ENCODE peak calls at places on chromosomes 7 and 10, in nine cellular contexts. C is cortex of kidney; I is CD4-positive, CD25-positive, alpha-beta regulatory T cell; Y is activated gamma-delta T cell treated with anti-CD3 and anti-CD28 coated beads, Interleukin-2, amount 50 U/mL, for 16 hours; W is memory B cell; Z is brain microvascular endothelial cell; O is putamen; R is NCI-H1105; J is CD4-positive, alpha-beta memory T cell. T is an unnamed sample.

GRCh38 chr10:79487296-79488194 is 24.8 kb upstream of the EIF5AL1 start:
- DNase-seq in C (no peak), I (peak; percentile 36), Y (no peak), W (peak; percentile 28), Z (peak; percentile 40), O (no peak), R (no peak), J (peak; percentile 2), T (no peak)

GRCh38 chr10:87579563-87579962 is 74.9 kb downstream of the MINPP1 start:
- DNase-seq in C (no peak), I (no peak), Y (no peak), W (no peak), Z (no peak), O (no peak), R (no peak), J (no peak), T (no peak)

GRCh38 chr10:33808475-33808874 is 474.0 kb upstream of the NRP1 start:
- DNase-seq in C (no peak), I (no peak), Y (no peak), W (no peak), Z (peak; percentile 3), O (no peak), R (no peak), J (no peak), T (peak; percentile 20)

GRCh38 chr7:47576031-47576908 is 5.6 kb downstream of the TNS3 start:
- DNase-seq in C (no peak), I (no peak), Y (no peak), W (no peak), Z (no peak), O (no peak), R (no peak), J (no peak), T (no peak)

GRCh38 chr10:89122431-89123066 is 84.6 kb downstream of the CH25H start:
- DNase-seq in C (no peak), I (no peak), Y (no peak), W (no peak), Z (no peak), O (peak; percentile 32), R (no peak), J (no peak), T (no peak)

GRCh38 chr10:91536101-91536500 is 96.8 kb downstream of the PPP1R3C start:
- DNase-seq in C (no peak), I (no peak), Y (no peak), W (no peak), Z (no peak), O (no peak), R (no peak), J (no peak), T (no peak)

GRCh38 chr7:27994639-27995038 is 186.0 kb downstream of the JAZF1 start:
- DNase-seq in C (no peak), I (no peak), Y (no peak), W (no peak), Z (no peak), O (no peak), R (peak; percentile 67), J (no peak), T (no peak)

GRCh38 chr10:92832998-92833642 is 15.2 kb upstream of the EXOC6 start:
- DNase-seq in C (no peak), I (no peak), Y (no peak), W (no peak), Z (no peak), O (no peak), R (no peak), J (no peak), T (no peak)

GRCh38 chr7:41964849-41965745 is 262.2 kb upstream of the INHBA start:
- DNase-seq in C (no peak), I (no peak), Y (no peak), W (no peak), Z (no peak), O (no peak), R (no peak), J (no peak), T (no peak)

GRCh38 chr10:114103286-114103685 is 59.6 kb downstream of the ADRB1 start:
- DNase-seq in C (no peak), I (peak; percentile 50), Y (no peak), W (peak; percentile 18), Z (peak; percentile 42), O (peak; percentile 72), R (peak; percentile 2), J (peak; percentile 41), T (peak; percentile 40)

GRCh38 chr10:3094565-3095168 is 27.3 kb downstream of the PFKP start:
- DNase-seq in C (no peak), I (no peak), Y (no peak), W (no peak), Z (no peak), O (no peak), R (no peak), J (no peak), T (no peak)

GRCh38 chr10:131920151-131920550 is 19.3 kb downstream of the PPP2R2D start:
- DNase-seq in C (no peak), I (no peak), Y (no peak), W (no peak), Z (no peak), O (no peak), R (no peak), J (no peak), T (no peak)

GRCh38 chr7:157122800-157123495 is 15.8 kb upstream of the UBE3C start:
- DNase-seq in C (no peak), I (no peak), Y (no peak), W (no peak), Z (no peak), O (no peak), R (no peak), J (no peak), T (no peak)

GRCh38 chr10:117260094-117260493 is 19.2 kb downstream of the SLC18A2 start:
- DNase-seq in C (no peak), I (no peak), Y (no peak), W (no peak), Z (no peak), O (no peak), R (no peak), J (no peak), T (no peak)

GRCh38 chr10:79139124-79139835 is 70.5 kb downstream of the ZMIZ1 start:
- DNase-seq in C (no peak), I (no peak), Y (no peak), W (no peak), Z (peak; percentile 92), O (no peak), R (no peak), J (no peak), T (no peak)

GRCh38 chr7:96430350-96430749 is 108.5 kb upstream of the SLC25A13 start:
- DNase-seq in C (no peak), I (no peak), Y (no peak), W (no peak), Z (no peak), O (no peak), R (no peak), J (peak; percentile 5), T (no peak)

T was measured in non-pigmented ciliary epithelial cell.